ENCODE peak calls at places on chromosomes 5 and 9, in ten cellular contexts. R, K, P, C, W, D, H, U, T and Z are unnamed samples.
A peak's percentile ranks its signal among the peaks of the same experiment; 100 is the strongest.

GRCh38 chr5:82560546-82560945 is 282.4 kb upstream of the RPS23 start:
- DNase-seq in U (no peak), H (no peak), R (no peak), K (peak; percentile 59), C (no peak), W (no peak), T (no peak), D (no peak), P (no peak), Z (no peak)

GRCh38 chr5:32791536-32792240 is 80.6 kb downstream of the NPR3 start:
- DNase-seq in W (no peak), T (no peak), D (no peak), C (no peak), P (no peak), H (peak; percentile 34), U (no peak), K (no peak), R (no peak), Z (no peak)

GRCh38 chr5:135824541-135825041 is 9.9 kb upstream of the SLC25A48 start:
- DNase-seq in T (no peak), W (no peak), C (no peak), K (no peak), D (no peak), R (no peak), U (no peak), H (no peak), P (no peak), Z (no peak)

GRCh38 chr5:112529525-112529924 is 110.4 kb upstream of the EPB41L4A start:
- DNase-seq in C (no peak), U (no peak), R (no peak), D (no peak), T (peak; percentile 37), H (peak; percentile 28), W (no peak), P (peak; percentile 33), K (no peak), Z (peak; percentile 22)

GRCh38 chr5:77663081-77663863 is 24.8 kb upstream of the OTP start:
- DNase-seq in W (no peak), P (no peak), U (no peak), C (no peak), H (no peak), T (no peak), R (no peak), D (no peak), K (peak; percentile 39), Z (no peak)

GRCh38 chr5:142096382-142096781 is 12.2 kb upstream of the NDFIP1 start:
- DNase-seq in H (peak; percentile 30), W (no peak), T (no peak), C (no peak), P (no peak), R (no peak), K (no peak), U (no peak), D (no peak), Z (no peak)

GRCh38 chr9:21559402-21560280 is 77.5 kb upstream of the IFNE start:
- DNase-seq in W (peak; percentile 56), K (peak; percentile 82), P (no peak), D (no peak), R (no peak), H (peak; percentile 55), U (peak; percentile 44), C (peak; percentile 24), T (peak; percentile 82), Z (peak; percentile 90)

GRCh38 chr9:31253800-31254762 is 1130.4 kb upstream of the ACO1 start:
- DNase-seq in H (no peak), K (no peak), T (no peak), P (no peak), D (no peak), W (peak; percentile 43), U (no peak), C (no peak), R (no peak), Z (no peak)

GRCh38 chr5:172688735-172689572 is 47.9 kb downstream of the NEURL1B start:
- DNase-seq in C (no peak), U (no peak), W (no peak), P (no peak), K (no peak), R (no peak), T (peak; percentile 63), H (no peak), D (no peak), Z (no peak)

GRCh38 chr5:172687983-172688734 is 47.1 kb downstream of the NEURL1B start:
- DNase-seq in K (no peak), U (no peak), T (no peak), R (no peak), P (no peak), H (no peak), C (no peak), D (no peak), W (no peak), Z (peak; percentile 59)

GRCh38 chr5:172691886-172692285 is 50.8 kb downstream of the NEURL1B start:
- DNase-seq in P (no peak), R (no peak), D (no peak), T (no peak), C (no peak), K (no peak), U (no peak), W (no peak), H (no peak), Z (no peak)

GRCh38 chr5:172690258-172691075 is 49.4 kb downstream of the NEURL1B start:
- DNase-seq in W (no peak), P (no peak), R (no peak), K (no peak), U (no peak), D (no peak), T (no peak), C (no peak), H (no peak), Z (no peak)

DNA sequence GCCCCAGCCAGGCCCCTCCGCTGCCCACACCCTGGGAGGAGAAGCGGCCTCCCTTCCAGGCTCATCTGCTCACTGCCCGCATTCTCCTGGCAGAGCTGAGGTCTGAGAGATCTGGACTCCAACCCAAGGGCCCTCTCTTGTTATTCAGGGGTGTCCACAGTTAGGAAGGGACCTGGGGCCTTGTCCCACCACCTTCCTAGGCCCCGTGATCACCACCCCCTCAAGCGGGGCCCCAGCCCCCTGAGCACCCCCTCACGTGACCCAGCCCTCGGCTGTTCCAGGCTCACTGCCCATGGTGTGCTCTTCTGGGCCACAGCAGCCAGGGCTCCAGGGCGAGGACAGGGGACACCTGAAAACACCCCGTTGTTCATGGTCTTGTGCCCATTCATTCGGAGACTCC is 48.7 kb downstream of the NEURL1B start:
- DNase-seq in U (no peak), W (no peak), P (no peak), T (no peak), D (no peak), R (no peak), C (no peak), K (no peak), H (no peak), Z (no peak)
- H3K4me3 ChIP-seq in U (no peak overlapping the region), W (no peak overlapping the region), P (no peak overlapping the region), T (no peak overlapping the region), D (no peak overlapping the region), R (no peak overlapping the region), C (no peak overlapping the region), K (no peak overlapping the region), H (no peak overlapping the region), Z (no peak overlapping the region)

GRCh38 chr9:14277761-14278160 is 36.2 kb downstream of the NFIB start:
- DNase-seq in R (no peak), K (no peak), C (no peak), H (no peak), P (no peak), W (no peak), T (no peak), U (no peak), D (no peak), Z (no peak)

GRCh38 chr9:14277202-14277601 is 36.7 kb downstream of the NFIB start:
- DNase-seq in K (peak; percentile 34), U (no peak), D (peak; percentile 64), T (no peak), R (no peak), C (no peak), P (peak; percentile 7), W (no peak), H (peak; percentile 86), Z (no peak)

GRCh38 chr9:14281136-14281795 is 32.7 kb downstream of the NFIB start:
- DNase-seq in K (peak; percentile 36), T (no peak), C (no peak), R (no peak), U (no peak), P (no peak), H (peak; percentile 41), W (no peak), D (no peak), Z (no peak)

GRCh38 chr9:14279671-14280070 is 34.3 kb downstream of the NFIB start:
- DNase-seq in H (peak; percentile 43), K (no peak), C (no peak), T (no peak), P (no peak), W (no peak), R (no peak), D (no peak), U (no peak), Z (no peak)

DNA sequence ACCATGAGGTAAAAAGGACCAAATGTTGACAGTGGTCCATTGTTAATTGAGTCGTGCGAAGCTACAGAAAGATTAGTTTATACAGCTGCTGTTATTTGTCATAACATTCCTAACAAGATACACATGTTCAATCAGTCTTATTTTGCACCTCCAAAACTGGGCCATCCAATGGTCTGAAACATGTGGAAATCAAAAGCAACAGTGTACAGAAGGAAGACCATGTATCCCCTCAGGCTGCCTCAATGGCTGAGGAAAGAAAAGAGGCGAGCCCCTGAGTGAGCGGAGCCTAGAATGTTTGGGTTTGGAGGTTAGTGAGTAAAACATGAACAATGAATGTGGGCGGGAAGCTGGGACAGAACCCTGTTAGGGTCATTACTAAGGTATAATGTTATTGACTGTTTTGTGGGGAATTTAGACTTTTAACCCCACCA is 35.6 kb downstream of the NFIB start:
- DNase-seq in W (no peak), R (peak; percentile 25), T (peak; percentile 34), K (peak; percentile 71), U (no peak), D (peak; percentile 53), P (no peak), H (peak; percentile 62), C (no peak), Z (no peak)
- H3K4me3 ChIP-seq in W (no peak overlapping the region), R (no peak overlapping the region), T (no peak overlapping the region), K (no peak overlapping the region), U (no peak overlapping the region), D (no peak overlapping the region), P (no peak overlapping the region), H (no peak overlapping the region), C (no peak overlapping the region), Z (no peak overlapping the region)

GRCh38 chr9:86718373-86718772 is 228.9 kb downstream of the GAS1 start:
- DNase-seq in K (no peak), D (no peak), R (no peak), C (no peak), H (no peak), W (no peak), U (no peak), T (no peak), P (no peak), Z (no peak)

GRCh38 chr9:86723351-86723750 is 224.0 kb downstream of the GAS1 start:
- DNase-seq in C (no peak), T (no peak), U (no peak), H (no peak), R (no peak), D (no peak), W (no peak), P (no peak), K (no peak), Z (no peak)

GRCh38 chr9:86721843-86722705 is 225.2 kb downstream of the GAS1 start:
- DNase-seq in H (peak; percentile 80), D (peak; percentile 88), U (no peak), T (peak; percentile 77), P (no peak), C (no peak), R (peak; percentile 47), W (no peak), K (peak; percentile 94), Z (peak; percentile 29)

GRCh38 chr9:86722706-86723075 is 224.6 kb downstream of the GAS1 start:
- DNase-seq in P (no peak), W (no peak), U (no peak), T (no peak), D (no peak), H (no peak), K (no peak), C (no peak), R (no peak), Z (no peak)

GRCh38 chr9:86720893-86721698 is 226.2 kb downstream of the GAS1 start:
- DNase-seq in W (no peak), T (peak; percentile 72), K (peak; percentile 32), C (no peak), U (no peak), H (no peak), P (no peak), D (no peak), R (no peak), Z (no peak)
- H3K4me3 ChIP-seq in W (no peak overlapping the region), T (peak overlapping the region; percentile 44), K (peak overlapping the region; percentile 40), C (no peak overlapping the region), U (no peak overlapping the region), H (no peak overlapping the region), P (no peak overlapping the region), D (no peak overlapping the region), R (no peak overlapping the region), Z (no peak overlapping the region)

DNA sequence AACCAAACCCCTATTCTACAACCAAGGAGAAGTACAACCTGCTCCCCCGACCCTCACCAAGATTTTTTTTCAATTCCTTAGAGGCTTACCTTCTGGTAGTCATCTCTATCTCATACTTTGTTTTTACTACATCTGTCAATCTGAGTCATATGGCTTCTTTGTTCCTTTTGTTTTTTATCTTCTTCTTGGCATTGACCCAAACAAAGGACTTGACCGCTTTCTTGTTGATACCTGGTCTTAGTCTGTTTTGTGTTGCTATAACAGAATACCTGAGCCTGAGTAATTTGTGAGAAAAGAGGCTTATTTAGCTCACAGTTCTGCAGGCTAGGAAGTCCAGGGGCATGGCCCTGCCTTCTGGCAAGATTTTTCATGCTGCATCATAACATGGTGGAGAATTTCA is 352.7 kb downstream of the MLLT3 start:
- DNase-seq in R (no peak), U (no peak), C (no peak), P (no peak), K (no peak), D (no peak), H (no peak), T (no peak), W (no peak), Z (no peak)
- H3K4me3 ChIP-seq in R (no peak overlapping the region), U (no peak overlapping the region), C (no peak overlapping the region), P (no peak overlapping the region), K (no peak overlapping the region), D (no peak overlapping the region), H (no peak overlapping the region), T (no peak overlapping the region), W (no peak overlapping the region), Z (no peak overlapping the region)